ENCODE peak calls at places on chromosome 22, in five cellular contexts. A is IMR-90, J is fibroblast of lung, B is tibial artery, O is heart left ventricle. Y is an unnamed sample.

GRCh38 chr22:27086728-27087450 is 429.5 kb downstream of the MIAT start:
- DNase-seq in A (no peak), J (no peak), B (no peak), O (no peak), Y (no peak)

GRCh38 chr22:33883561-33883960 is 36.7 kb downstream of the LARGE1 start:
- DNase-seq in A (no peak), J (peak; percentile 45), B (no peak), O (no peak), Y (peak; percentile 64)

GRCh38 chr22:46346680-46347405 is 11.3 kb downstream of the TRMU start:
- DNase-seq in A (no peak), J (no peak), B (no peak), O (peak; percentile 63), Y (no peak)

GRCh38 chr22:32951081-32951806 is 106.9 kb downstream of the SYN3 start:
- DNase-seq in A (no peak), J (no peak), B (no peak), O (no peak), Y (no peak)

GRCh38 chr22:32518848-32519247 is 44.2 kb downstream of the FBXO7 start:
- DNase-seq in A (no peak), J (no peak), B (no peak), O (no peak), Y (no peak)

GRCh38 chr22:26822300-26822699 is 164.9 kb downstream of the MIAT start:
- DNase-seq in A (no peak), J (no peak), B (no peak), O (no peak), Y (no peak)

GRCh38 chr22:24433868-24434471 is 6.6 kb downstream of the ADORA2A start:
- DNase-seq in A (peak; percentile 73), J (peak; percentile 65), B (peak; percentile 63), O (no peak), Y (no peak)

GRCh38 chr22:44683237-44683636 is 18.8 kb upstream of the PRR5 start:
- DNase-seq in A (no peak), J (no peak), B (no peak), O (no peak), Y (no peak)

GRCh38 chr22:29079218-29079901 is 6.5 kb downstream of the KREMEN1 start:
- DNase-seq in A (no peak), J (peak; percentile 36), B (no peak), O (no peak), Y (no peak)

GRCh38 chr22:46984751-46985506 is 222.5 kb downstream of the TBC1D22A start:
- DNase-seq in A (peak; percentile 69), J (peak; percentile 84), B (no peak), O (no peak), Y (no peak)

GRCh38 chr22:30205281-30206115 is 41.1 kb downstream of the LIF start:
- DNase-seq in A (peak; percentile 100), J (peak; percentile 95), B (peak; percentile 73), O (peak; percentile 33), Y (peak; percentile 76)

GRCh38 chr22:22391543-22391942 is 117.0 kb downstream of the ZNF280B start:
- DNase-seq in A (no peak), J (no peak), B (no peak), O (no peak), Y (no peak)

GRCh38 chr22:42615092-42615859 is 593 bp upstream of the POLDIP3 start:
- DNase-seq in A (peak; percentile 100), J (peak; percentile 100), B (peak; percentile 90), O (peak; percentile 86), Y (peak; percentile 83)

GRCh38 chr22:26124991-26125725 is 44.1 kb upstream of the SEZ6L start:
- DNase-seq in A (no peak), J (no peak), B (no peak), O (no peak), Y (no peak)

GRCh38 chr22:33894036-33894435 is 26.2 kb downstream of the LARGE1 start:
- DNase-seq in A (no peak), J (no peak), B (no peak), O (no peak), Y (no peak)

GRCh38 chr22:27416553-27417427 is 384.8 kb downstream of the MN1 start:
- DNase-seq in A (peak; percentile 88), J (peak; percentile 93), B (no peak), O (no peak), Y (no peak)

GRCh38 chr22:38742176-38742942 is 13.4 kb downstream of the SUN2 start:
- DNase-seq in A (no peak), J (no peak), B (no peak), O (no peak), Y (peak; percentile 46)

GRCh38 chr22:47535681-47536080 is 773.2 kb downstream of the TBC1D22A start:
- DNase-seq in A (no peak), J (no peak), B (no peak), O (no peak), Y (no peak)

GRCh38 chr22:45235101-45235777 is 5.5 kb downstream of the KIAA0930 start:
- DNase-seq in A (no peak), J (no peak), B (no peak), O (peak; percentile 49), Y (no peak)

GRCh38 chr22:38799265-38800002 is 5.5 kb upstream of the DNAL4 start:
- DNase-seq in A (peak; percentile 37), J (peak; percentile 24), B (no peak), O (no peak), Y (no peak)

GRCh38 chr22:48897638-48897954 is 930.1 kb downstream of the BRD1 start:
- DNase-seq in A (no peak), J (no peak), B (no peak), O (no peak), Y (no peak)

GRCh38 chr22:32880061-32880460 is 78.6 kb downstream of the TIMP3 start:
- DNase-seq in A (peak; percentile 63), J (peak; percentile 84), B (no peak), O (no peak), Y (no peak)

GRCh38 chr22:38868886-38869381 is 3.1 kb downstream of the CBX6 start:
- DNase-seq in A (peak; percentile 51), J (peak; percentile 50), B (peak; percentile 86), O (peak; percentile 79), Y (peak; percentile 83)

GRCh38 chr22:50526849-50527801 is 1.7 kb upstream of the SCO2 start:
- DNase-seq in A (no peak), J (peak; percentile 23), B (peak; percentile 81), O (peak; percentile 68), Y (peak; percentile 58)

GRCh38 chr22:29195118-29195963 is 10.4 kb upstream of the EMID1 start:
- DNase-seq in A (no peak), J (no peak), B (peak; percentile 19), O (no peak), Y (no peak)

GRCh38 chr22:39469681-39470461 is 13.1 kb downstream of the MGAT3 start:
- DNase-seq in A (no peak), J (no peak), B (no peak), O (no peak), Y (no peak)

GRCh38 chr22:39240841-39241631 is 3.7 kb downstream of the PDGFB start:
- DNase-seq in A (no peak), J (no peak), B (no peak), O (peak; percentile 56), Y (peak; percentile 70)

GRCh38 chr22:39176067-39176621 is 23.7 kb upstream of the CBX7 start:
- DNase-seq in A (peak; percentile 58), J (peak; percentile 74), B (peak; percentile 75), O (peak; percentile 81), Y (peak; percentile 74)

GRCh38 chr22:48743601-48744282 is 1083.9 kb downstream of the BRD1 start:
- DNase-seq in A (no peak), J (no peak), B (no peak), O (no peak), Y (no peak)

DNA sequence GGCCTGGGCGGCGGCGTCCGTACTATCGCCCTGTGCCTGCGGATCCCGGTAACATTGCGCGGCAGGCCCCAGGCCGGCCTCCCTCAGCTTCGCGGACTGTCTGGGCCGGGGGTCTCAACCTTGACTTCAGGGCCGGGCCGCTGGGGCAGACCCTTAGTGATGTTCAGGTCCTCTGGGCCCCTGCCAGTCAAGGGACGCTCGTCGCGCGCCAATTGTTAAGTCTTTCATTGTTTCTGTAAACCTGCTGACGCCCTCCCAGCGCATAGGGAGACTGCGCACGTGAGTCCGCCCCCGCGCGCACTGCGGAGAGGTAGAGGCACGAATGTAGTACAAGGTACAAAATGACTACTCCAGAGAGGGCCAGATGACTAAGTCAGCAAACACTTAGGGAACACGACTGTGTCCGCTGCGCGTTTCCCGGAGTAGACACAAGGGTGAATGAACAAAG is 451 bp upstream of the HDHD5 start:
- DNase-seq in A (peak; percentile 47), J (peak; percentile 62), B (no peak), O (peak; percentile 52), Y (peak; percentile 57)
- TF ChIP-seq CTCF in A (no peak), J (no peak), B (no peak), O (no peak), Y (no peak)

GRCh38 chr22:20551805-20552449 is 44.5 kb downstream of the MED15 start:
- DNase-seq in A (no peak), J (no peak), B (peak; percentile 85), O (no peak), Y (peak; percentile 76)

GRCh38 chr22:20550851-20551744 is 43.7 kb downstream of the MED15 start:
- DNase-seq in A (peak; percentile 78), J (peak; percentile 87), B (peak; percentile 85), O (no peak), Y (peak; percentile 58)

GRCh38 chr22:20552913-20553401 is 45.5 kb downstream of the MED15 start:
- DNase-seq in A (peak; percentile 83), J (no peak), B (no peak), O (no peak), Y (no peak)

GRCh38 chr22:20553947-20554741 is 46.7 kb downstream of the MED15 start:
- DNase-seq in A (no peak), J (no peak), B (no peak), O (no peak), Y (peak; percentile 58)

DNA sequence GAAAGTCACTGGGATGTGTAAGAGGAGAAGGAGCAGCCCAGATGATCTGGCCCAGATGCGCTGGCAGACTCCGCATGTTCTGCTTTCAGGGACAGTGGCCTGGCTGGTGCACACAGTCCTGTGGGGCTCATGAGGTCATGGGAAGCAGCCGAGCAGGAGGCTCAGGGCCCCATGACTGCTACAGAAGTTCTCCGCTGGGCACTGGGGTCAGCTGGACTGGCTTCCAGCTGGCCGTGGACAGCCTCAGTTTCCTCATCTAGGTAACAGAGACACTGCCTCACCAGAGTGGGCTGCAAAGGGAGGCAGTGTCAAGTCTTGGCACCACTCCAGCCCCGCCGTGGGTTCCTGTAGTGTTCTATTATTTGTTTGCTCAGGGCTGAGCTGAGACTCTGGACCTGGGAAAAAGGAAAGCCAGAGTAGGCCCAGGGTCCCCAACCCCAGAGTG is 45.1 kb downstream of the MED15 start:
- DNase-seq in A (peak; percentile 42), J (no peak), B (peak; percentile 96), O (peak; percentile 83), Y (peak; percentile 97)
- H3K27ac ChIP-seq in A (peak overlapping the region; percentile 83), J (peak overlapping the region; percentile 98), B (peak overlapping the region; percentile 96), O (peak overlapping the region; percentile 88), Y (peak overlapping the region; percentile 93)

DNA sequence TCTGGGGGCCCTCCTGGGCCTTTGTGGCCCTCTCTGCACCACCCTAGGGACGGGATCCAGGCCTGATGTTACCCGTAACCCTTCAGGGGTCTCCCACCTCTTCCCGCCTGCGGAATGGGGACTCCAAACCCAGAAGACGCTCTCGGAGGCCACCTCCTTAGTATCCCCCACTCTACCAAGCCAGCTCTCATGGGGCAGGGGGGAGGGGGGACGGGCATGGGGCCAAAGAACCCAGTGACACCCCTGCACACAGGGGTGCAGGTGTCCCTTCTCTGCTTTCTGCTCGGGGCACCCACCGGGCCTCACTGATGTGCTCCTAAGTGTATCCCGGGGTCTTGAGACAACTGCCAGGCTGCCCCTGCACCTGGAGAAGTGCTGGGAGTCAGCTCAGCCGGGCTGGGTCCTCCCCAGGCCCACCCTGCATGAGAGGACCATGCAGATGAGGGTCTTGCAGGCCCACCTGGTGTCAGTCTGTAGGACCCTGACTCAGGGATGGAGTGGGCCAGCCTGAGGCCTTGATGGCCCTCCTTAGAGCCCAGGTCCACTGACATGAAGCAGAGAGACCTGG is 176.9 kb downstream of the IGLL1 start:
- DNase-seq in A (no peak), J (no peak), B (peak; percentile 57), O (no peak), Y (no peak)
- H3K4me3 ChIP-seq in A (no peak overlapping the region), J (no peak overlapping the region), B (no peak overlapping the region), O (peak overlapping the region; percentile 23), Y (no peak overlapping the region)

GRCh38 chr22:19473578-19473977 is 5.4 kb downstream of the UFD1 start:
- DNase-seq in A (no peak), J (no peak), B (no peak), O (no peak), Y (peak; percentile 67)
- TF ChIP-seq CTCF in A (no peak), J (no peak), B (no peak), O (no peak), Y (peak; percentile 20)